ENCODE peak calls at places on chromosomes 13 and 19, in seven cellular contexts. One of them, this sample, is unnamed. For H3K9me3, the result is how much of the 10 kb centered on the place peaks cover.

GRCh38 chr13:64078025-64078424 is 2662.4 kb upstream of the PCDH20 start:
- DNase-seq in lower lobe of right lung: no peak
- DNase-seq in GM12878: no peak
- DNase-seq in HAP-1: no peak
- DNase-seq in neural progenitor cell: no peak
- DNase-seq in cardiac muscle cell: no peak
- DNase-seq in BE2C: no peak
- DNase-seq in this sample: no peak

GRCh38 chr13:45364876-45365557 is 24.0 kb upstream of the TPT1 start:
- DNase-seq in lower lobe of right lung: no peak
- DNase-seq in GM12878: no peak
- DNase-seq in HAP-1: no peak
- DNase-seq in neural progenitor cell: no peak
- DNase-seq in cardiac muscle cell: no peak
- DNase-seq in BE2C: no peak
- DNase-seq in this sample: no peak

GRCh38 chr13:85140192-85140591 is 659.0 kb downstream of the SLITRK6 start:
- DNase-seq in lower lobe of right lung: no peak
- DNase-seq in GM12878: no peak
- DNase-seq in HAP-1: no peak
- DNase-seq in neural progenitor cell: no peak
- DNase-seq in cardiac muscle cell: no peak
- DNase-seq in BE2C: no peak
- DNase-seq in this sample: no peak

GRCh38 chr19:43936219-43936618 is 1.1 kb upstream of the ZNF45 start:
- DNase-seq in lower lobe of right lung: no peak
- DNase-seq in GM12878: no peak
- DNase-seq in HAP-1: no peak
- DNase-seq in neural progenitor cell: no peak
- DNase-seq in cardiac muscle cell: no peak
- DNase-seq in BE2C: no peak
- DNase-seq in this sample: no peak

GRCh38 chr19:13952154-13953020 is at the start of gene DCAF15:
- DNase-seq in lower lobe of right lung: peak
- DNase-seq in GM12878: peak
- DNase-seq in HAP-1: peak
- DNase-seq in neural progenitor cell: peak
- DNase-seq in cardiac muscle cell: peak
- DNase-seq in BE2C: peak
- DNase-seq in this sample: peak

GRCh38 chr13:19772306-19772705 is 10.4 kb downstream of the PSPC1 start:
- DNase-seq in lower lobe of right lung: no peak
- DNase-seq in GM12878: no peak
- DNase-seq in HAP-1: no peak
- DNase-seq in neural progenitor cell: no peak
- DNase-seq in cardiac muscle cell: no peak
- DNase-seq in BE2C: no peak
- DNase-seq in this sample: no peak

GRCh38 chr13:48839171-48839570 is 136.5 kb upstream of the FNDC3A start:
- DNase-seq in lower lobe of right lung: no peak
- DNase-seq in GM12878: no peak
- DNase-seq in HAP-1: no peak
- DNase-seq in neural progenitor cell: no peak
- DNase-seq in cardiac muscle cell: no peak
- DNase-seq in BE2C: no peak
- DNase-seq in this sample: no peak

GRCh38 chr13:30375436-30375835 is 46.9 kb upstream of the UBE2L5 start:
- DNase-seq in lower lobe of right lung: no peak
- DNase-seq in GM12878: no peak
- DNase-seq in HAP-1: no peak
- DNase-seq in neural progenitor cell: no peak
- DNase-seq in cardiac muscle cell: no peak
- DNase-seq in BE2C: no peak
- DNase-seq in this sample: no peak

GRCh38 chr13:52695856-52696255 is 43.2 kb downstream of the SUGT1 start:
- DNase-seq in lower lobe of right lung: no peak
- DNase-seq in GM12878: peak
- DNase-seq in HAP-1: no peak
- DNase-seq in neural progenitor cell: no peak
- DNase-seq in cardiac muscle cell: no peak
- DNase-seq in BE2C: no peak
- DNase-seq in this sample: no peak

GRCh38 chr13:100675660-100676129 is 1.1 kb upstream of the TMTC4 start:
- DNase-seq in lower lobe of right lung: no peak
- DNase-seq in GM12878: no peak
- DNase-seq in HAP-1: no peak
- DNase-seq in neural progenitor cell: no peak
- DNase-seq in cardiac muscle cell: no peak
- DNase-seq in BE2C: no peak
- DNase-seq in this sample: no peak

GRCh38 chr13:25738342-25738771 is 313.5 kb downstream of the SHISA2 start:
- DNase-seq in lower lobe of right lung: no peak
- DNase-seq in GM12878: no peak
- DNase-seq in HAP-1: peak
- DNase-seq in neural progenitor cell: no peak
- DNase-seq in cardiac muscle cell: peak
- DNase-seq in BE2C: no peak
- DNase-seq in this sample: no peak

GRCh38 chr19:16252459-16253205 is 54.9 kb downstream of the AP1M1 start:
- DNase-seq in lower lobe of right lung: peak
- DNase-seq in GM12878: peak
- DNase-seq in HAP-1: no peak
- DNase-seq in neural progenitor cell: no peak
- DNase-seq in cardiac muscle cell: no peak
- DNase-seq in BE2C: no peak
- DNase-seq in this sample: no peak

GRCh38 chr13:21670883-21671792 is at the start of gene FGF9:
- DNase-seq in lower lobe of right lung: peak
- DNase-seq in GM12878: peak
- DNase-seq in HAP-1: peak
- DNase-seq in neural progenitor cell: peak
- DNase-seq in cardiac muscle cell: peak
- DNase-seq in BE2C: peak
- DNase-seq in this sample: peak

GRCh38 chr19:40088299-40089047 is 2.3 kb downstream of the ZNF780A start:
- DNase-seq in lower lobe of right lung: no peak
- DNase-seq in GM12878: no peak
- DNase-seq in HAP-1: no peak
- DNase-seq in neural progenitor cell: no peak
- DNase-seq in cardiac muscle cell: no peak
- DNase-seq in BE2C: no peak
- DNase-seq in this sample: no peak

GRCh38 chr19:40084948-40085347 is 5.8 kb downstream of the ZNF780A start:
- DNase-seq in lower lobe of right lung: no peak
- DNase-seq in GM12878: no peak
- DNase-seq in HAP-1: no peak
- DNase-seq in neural progenitor cell: no peak
- DNase-seq in cardiac muscle cell: no peak
- DNase-seq in BE2C: no peak
- DNase-seq in this sample: no peak

GRCh38 chr19:40090256-40091204 is at the start of gene ZNF780A:
- DNase-seq in lower lobe of right lung: peak
- DNase-seq in GM12878: peak
- DNase-seq in HAP-1: peak
- DNase-seq in neural progenitor cell: peak
- DNase-seq in cardiac muscle cell: peak
- DNase-seq in BE2C: peak
- DNase-seq in this sample: peak

GRCh38 chr19:40091205-40092129 is 724 bp upstream of the ZNF780A start:
- DNase-seq in lower lobe of right lung: no peak
- DNase-seq in GM12878: no peak
- DNase-seq in HAP-1: no peak
- DNase-seq in neural progenitor cell: no peak
- DNase-seq in cardiac muscle cell: no peak
- DNase-seq in BE2C: no peak
- DNase-seq in this sample: no peak

DNA sequence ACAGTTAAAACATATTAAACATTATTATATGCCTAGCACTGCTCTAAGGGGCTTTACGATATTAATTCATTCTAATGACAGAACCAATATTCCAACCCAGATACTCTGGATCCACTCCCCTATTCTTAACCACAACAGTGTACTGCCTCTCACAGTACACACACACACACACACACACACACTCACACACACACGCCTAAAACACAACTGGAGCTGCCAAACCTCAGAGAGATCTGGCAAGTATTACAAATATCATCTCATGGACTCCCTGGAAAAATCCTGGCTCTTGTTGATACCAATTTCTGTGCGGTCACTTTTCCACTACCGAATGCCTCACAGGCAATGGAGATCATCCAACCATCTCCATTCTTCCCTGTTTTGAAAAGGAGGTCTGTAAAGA is 1.3 kb downstream of the ZNF780A start:
- DNase-seq in lower lobe of right lung: no peak
- DNase-seq in GM12878: no peak
- DNase-seq in HAP-1: no peak
- DNase-seq in neural progenitor cell: no peak
- DNase-seq in cardiac muscle cell: peak
- DNase-seq in BE2C: no peak
- DNase-seq in this sample: no peak
- H3K9me3 ChIP-seq in lower lobe of right lung: under half
- H3K9me3 ChIP-seq in GM12878: under half
- H3K9me3 ChIP-seq in HAP-1: under half
- H3K9me3 ChIP-seq in neural progenitor cell: under half
- H3K9me3 ChIP-seq in cardiac muscle cell: under half
- H3K9me3 ChIP-seq in BE2C: under half
- H3K9me3 ChIP-seq in this sample: under half

GRCh38 chr19:58166268-58166667 is 15.7 kb upstream of the ZNF329 start:
- DNase-seq in lower lobe of right lung: no peak
- DNase-seq in GM12878: no peak
- DNase-seq in HAP-1: no peak
- DNase-seq in neural progenitor cell: no peak
- DNase-seq in cardiac muscle cell: no peak
- DNase-seq in BE2C: no peak
- DNase-seq in this sample: no peak

GRCh38 chr19:58170860-58171259 is 12.0 kb upstream of the ZNF274 start:
- DNase-seq in lower lobe of right lung: no peak
- DNase-seq in GM12878: no peak
- DNase-seq in HAP-1: no peak
- DNase-seq in neural progenitor cell: no peak
- DNase-seq in cardiac muscle cell: no peak
- DNase-seq in BE2C: no peak
- DNase-seq in this sample: no peak

GRCh38 chr19:58166708-58167280 is 16.1 kb upstream of the ZNF274 start:
- DNase-seq in lower lobe of right lung: no peak
- DNase-seq in GM12878: no peak
- DNase-seq in HAP-1: no peak
- DNase-seq in neural progenitor cell: no peak
- DNase-seq in cardiac muscle cell: no peak
- DNase-seq in BE2C: no peak
- DNase-seq in this sample: no peak
- H3K9me3 ChIP-seq in lower lobe of right lung: half or more
- H3K9me3 ChIP-seq in GM12878: under half
- H3K9me3 ChIP-seq in HAP-1: under half
- H3K9me3 ChIP-seq in neural progenitor cell: under half
- H3K9me3 ChIP-seq in cardiac muscle cell: under half
- H3K9me3 ChIP-seq in BE2C: under half
- H3K9me3 ChIP-seq in this sample: under half

DNA sequence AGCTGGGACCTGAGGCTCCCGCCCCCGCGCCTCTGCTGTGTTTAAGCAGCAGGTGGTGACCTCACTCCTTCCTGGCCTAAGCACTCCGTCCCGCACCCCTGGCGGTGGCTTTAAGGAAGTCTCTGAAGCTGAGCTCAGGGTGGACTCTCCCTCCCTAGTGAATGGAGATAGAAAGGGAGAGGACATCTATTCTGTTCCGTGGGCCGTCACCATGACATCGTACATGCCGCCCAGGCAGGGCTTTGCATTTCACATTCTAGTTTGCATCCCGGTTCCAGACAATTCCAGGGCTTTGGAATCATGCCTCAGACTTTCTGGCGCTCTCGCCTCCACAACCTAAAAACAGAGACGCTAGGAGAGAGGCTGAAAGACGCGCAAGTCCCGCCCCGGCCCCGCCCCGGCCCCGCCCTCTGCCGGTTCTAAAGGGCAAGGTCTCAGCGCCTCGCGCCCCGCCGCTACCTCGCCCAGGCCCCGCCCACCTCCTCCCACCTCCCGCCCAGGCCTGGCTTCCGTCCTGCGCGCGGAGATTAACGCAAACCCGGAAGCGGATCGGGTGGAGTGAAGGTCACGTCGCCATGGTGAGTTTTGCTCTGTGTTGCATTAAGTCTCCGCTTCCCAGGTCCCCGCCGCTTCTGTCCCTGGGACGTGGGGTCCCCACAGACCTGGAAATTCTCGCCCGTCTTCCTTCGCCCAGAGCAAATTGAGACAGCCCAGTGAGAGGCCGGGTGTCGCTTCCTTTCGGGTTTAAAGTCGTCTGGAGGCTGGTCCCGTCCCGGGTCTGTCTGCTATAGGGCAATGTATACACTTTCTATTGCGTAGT is at the start of gene ZNF808:
- DNase-seq in lower lobe of right lung: peak
- DNase-seq in GM12878: peak
- DNase-seq in HAP-1: peak
- DNase-seq in neural progenitor cell: peak
- DNase-seq in cardiac muscle cell: peak
- DNase-seq in BE2C: peak
- DNase-seq in this sample: peak
- H3K9me3 ChIP-seq in lower lobe of right lung: under half
- H3K9me3 ChIP-seq in GM12878: under half
- H3K9me3 ChIP-seq in HAP-1: under half
- H3K9me3 ChIP-seq in neural progenitor cell: under half
- H3K9me3 ChIP-seq in cardiac muscle cell: under half
- H3K9me3 ChIP-seq in BE2C: under half
- H3K9me3 ChIP-seq in this sample: under half

GRCh38 chr19:22625266-22626035 is 8.7 kb upstream of the ZNF492 start:
- DNase-seq in lower lobe of right lung: no peak
- DNase-seq in GM12878: no peak
- DNase-seq in HAP-1: no peak
- DNase-seq in neural progenitor cell: no peak
- DNase-seq in cardiac muscle cell: no peak
- DNase-seq in BE2C: no peak
- DNase-seq in this sample: no peak

GRCh38 chr19:22620912-22621311 is 13.2 kb upstream of the ZNF492 start:
- DNase-seq in lower lobe of right lung: no peak
- DNase-seq in GM12878: no peak
- DNase-seq in HAP-1: no peak
- DNase-seq in neural progenitor cell: no peak
- DNase-seq in cardiac muscle cell: no peak
- DNase-seq in BE2C: no peak
- DNase-seq in this sample: no peak

GRCh38 chr19:22622020-22622419 is 12.1 kb upstream of the ZNF492 start:
- DNase-seq in lower lobe of right lung: no peak
- DNase-seq in GM12878: no peak
- DNase-seq in HAP-1: no peak
- DNase-seq in neural progenitor cell: no peak
- DNase-seq in cardiac muscle cell: no peak
- DNase-seq in BE2C: no peak
- DNase-seq in this sample: no peak

GRCh38 chr19:22623841-22624221 is 10.3 kb upstream of the ZNF492 start:
- DNase-seq in lower lobe of right lung: no peak
- DNase-seq in GM12878: no peak
- DNase-seq in HAP-1: no peak
- DNase-seq in neural progenitor cell: no peak
- DNase-seq in cardiac muscle cell: no peak
- DNase-seq in BE2C: no peak
- DNase-seq in this sample: no peak

GRCh38 chr19:22622901-22623840 is 11.0 kb upstream of the ZNF492 start:
- DNase-seq in lower lobe of right lung: no peak
- DNase-seq in GM12878: no peak
- DNase-seq in HAP-1: no peak
- DNase-seq in neural progenitor cell: no peak
- DNase-seq in cardiac muscle cell: no peak
- DNase-seq in BE2C: no peak
- DNase-seq in this sample: no peak
- H3K9me3 ChIP-seq in lower lobe of right lung: under half
- H3K9me3 ChIP-seq in GM12878: under half
- H3K9me3 ChIP-seq in HAP-1: under half
- H3K9me3 ChIP-seq in neural progenitor cell: under half
- H3K9me3 ChIP-seq in cardiac muscle cell: under half
- H3K9me3 ChIP-seq in BE2C: under half
- H3K9me3 ChIP-seq in this sample: under half